ENCODE peak calls at places on chromosomes 5 and 9, in ten cellular contexts. F, S, M, V, T, X, Y, U, P and A are unnamed samples.

GRCh38 chr9:89597711-89598707 is 6.8 kb upstream of the GADD45G start:
- DNase-seq in F (peak; percentile 87), S (peak; percentile 36), M (peak; percentile 45), V (peak; percentile 73), T (peak; percentile 36), X (peak; percentile 59), Y (peak; percentile 57), U (no peak), P (no peak), A (peak; percentile 71)

GRCh38 chr9:16505159-16505558 is 365.3 kb downstream of the BNC2 start:
- DNase-seq in F (no peak), S (no peak), M (no peak), V (no peak), T (no peak), X (no peak), Y (peak; percentile 91), U (no peak), P (no peak), A (no peak)

GRCh38 chr5:139104577-139105271 is 93.4 kb downstream of the SIL1 start:
- DNase-seq in F (peak; percentile 90), S (no peak), M (no peak), V (no peak), T (peak; percentile 86), X (no peak), Y (peak; percentile 94), U (no peak), P (peak; percentile 23), A (no peak)

GRCh38 chr9:86487222-86487841 is 133.1 kb upstream of the TUT7 start:
- DNase-seq in F (peak; percentile 78), S (no peak), M (no peak), V (peak; percentile 60), T (no peak), X (peak; percentile 66), Y (peak; percentile 62), U (no peak), P (peak; percentile 28), A (peak; percentile 58)

GRCh38 chr5:149517461-149518122 is 33.6 kb downstream of the CSNK1A1 start:
- DNase-seq in F (peak; percentile 82), S (no peak), M (no peak), V (no peak), T (no peak), X (no peak), Y (peak; percentile 39), U (no peak), P (no peak), A (no peak)

GRCh38 chr9:93642961-93643360 is 66.6 kb downstream of the PHF2 start:
- DNase-seq in F (no peak), S (no peak), M (no peak), V (no peak), T (peak; percentile 8), X (peak; percentile 19), Y (peak; percentile 88), U (no peak), P (peak; percentile 17), A (no peak)

GRCh38 chr5:95938355-95938754 is 23.3 kb downstream of the ELL2 start:
- DNase-seq in F (no peak), S (no peak), M (no peak), V (no peak), T (no peak), X (no peak), Y (no peak), U (no peak), P (no peak), A (no peak)

GRCh38 chr5:71582945-71583584 is 4.1 kb upstream of the MCCC2 start:
- DNase-seq in F (no peak), S (no peak), M (no peak), V (no peak), T (no peak), X (no peak), Y (no peak), U (no peak), P (no peak), A (no peak)

GRCh38 chr5:95631991-95632675 is 12.2 kb downstream of the GPR150 start:
- DNase-seq in F (no peak), S (peak; percentile 59), M (peak; percentile 73), V (peak; percentile 47), T (no peak), X (no peak), Y (peak; percentile 88), U (peak; percentile 47), P (no peak), A (peak; percentile 51)

GRCh38 chr5:169094586-169095409 is 206.1 kb downstream of the SLIT3 start:
- DNase-seq in F (no peak), S (no peak), M (no peak), V (peak; percentile 66), T (no peak), X (no peak), Y (no peak), U (no peak), P (no peak), A (no peak)

GRCh38 chr9:38284768-38285080 is 107.8 kb upstream of the ALDH1B1 start:
- DNase-seq in F (no peak), S (no peak), M (no peak), V (no peak), T (no peak), X (no peak), Y (no peak), U (no peak), P (no peak), A (no peak)

GRCh38 chr5:168851902-168852321 is 272.7 kb upstream of the PANK3 start:
- DNase-seq in F (peak; percentile 53), S (no peak), M (peak; percentile 79), V (peak; percentile 84), T (no peak), X (no peak), Y (peak; percentile 48), U (no peak), P (no peak), A (peak; percentile 18)

GRCh38 chr5:93874080-93874479 is 132.7 kb upstream of the POU5F2 start:
- DNase-seq in F (peak; percentile 25), S (no peak), M (no peak), V (no peak), T (no peak), X (no peak), Y (peak; percentile 35), U (no peak), P (no peak), A (no peak)

GRCh38 chr5:6551287-6551954 is 81.4 kb downstream of the NSUN2 start:
- DNase-seq in F (no peak), S (no peak), M (no peak), V (no peak), T (no peak), X (no peak), Y (no peak), U (no peak), P (no peak), A (no peak)

GRCh38 chr5:194102-194501 is 2.8 kb downstream of the LRRC14B start:
- DNase-seq in F (no peak), S (no peak), M (no peak), V (no peak), T (no peak), X (no peak), Y (no peak), U (no peak), P (no peak), A (no peak)

GRCh38 chr5:40431734-40432133 is 248.0 kb upstream of the PTGER4 start:
- DNase-seq in F (no peak), S (no peak), M (no peak), V (no peak), T (no peak), X (no peak), Y (no peak), U (no peak), P (no peak), A (no peak)

GRCh38 chr9:112193562-112194288 is 18.6 kb upstream of the SUSD1 start:
- DNase-seq in F (no peak), S (no peak), M (no peak), V (no peak), T (no peak), X (no peak), Y (no peak), U (no peak), P (no peak), A (peak; percentile 43)